ENCODE peak calls at places on chromosomes 11 and 22, in four cellular contexts. One of them, this sample, is unnamed.

GRCh38 chr11:86395061-86395551 is 20.4 kb downstream of the CCDC81 start:
- DNase-seq in HCT116: no peak
- DNase-seq in PC-9: no peak
- DNase-seq in fibroblast of mammary gland: peak
- DNase-seq in this sample: peak

GRCh38 chr11:30653606-30654005 is 67.5 kb upstream of the MPPED2 start:
- DNase-seq in fibroblast of mammary gland: no peak
- DNase-seq in HCT116: no peak
- DNase-seq in PC-9: no peak
- DNase-seq in this sample: no peak

GRCh38 chr11:47393163-47394049 is 15.0 kb upstream of the SLC39A13 start:
- DNase-seq in HCT116: no peak
- DNase-seq in PC-9: no peak
- DNase-seq in fibroblast of mammary gland: peak
- DNase-seq in this sample: no peak

GRCh38 chr11:47057374-47057773 is 119.3 kb downstream of the ARFGAP2 start:
- DNase-seq in HCT116: no peak
- DNase-seq in PC-9: no peak
- DNase-seq in fibroblast of mammary gland: no peak
- DNase-seq in this sample: no peak

GRCh38 chr11:42770444-42771065 is 541.2 kb upstream of the API5 start:
- DNase-seq in PC-9: no peak
- DNase-seq in fibroblast of mammary gland: peak
- DNase-seq in HCT116: no peak
- DNase-seq in this sample: no peak

GRCh38 chr11:69230856-69231425 is 63.0 kb upstream of the MYEOV start:
- DNase-seq in HCT116: no peak
- DNase-seq in fibroblast of mammary gland: no peak
- DNase-seq in PC-9: no peak
- DNase-seq in this sample: no peak

GRCh38 chr11:120336641-120337132 is 474 bp downstream of the ARHGEF12 start:
- DNase-seq in fibroblast of mammary gland: peak
- DNase-seq in PC-9: no peak
- DNase-seq in HCT116: no peak
- DNase-seq in this sample: no peak

GRCh38 chr11:19920982-19921381 is 208.3 kb downstream of the NAV2 start:
- DNase-seq in HCT116: no peak
- DNase-seq in PC-9: no peak
- DNase-seq in fibroblast of mammary gland: no peak
- DNase-seq in this sample: no peak

GRCh38 chr11:66495401-66495844 is 15.0 kb upstream of the BBS1 start:
- DNase-seq in PC-9: no peak
- DNase-seq in HCT116: no peak
- DNase-seq in fibroblast of mammary gland: no peak
- DNase-seq in this sample: no peak

GRCh38 chr11:66494458-66494857 is 14.2 kb downstream of the DPP3 start:
- DNase-seq in PC-9: no peak
- DNase-seq in HCT116: no peak
- DNase-seq in fibroblast of mammary gland: no peak
- DNase-seq in this sample: no peak

GRCh38 chr11:66497206-66497605 is 13.2 kb upstream of the BBS1 start:
- DNase-seq in HCT116: no peak
- DNase-seq in fibroblast of mammary gland: no peak
- DNase-seq in PC-9: no peak
- DNase-seq in this sample: no peak

GRCh38 chr11:66493124-66493523 is 12.9 kb downstream of the DPP3 start:
- DNase-seq in HCT116: no peak
- DNase-seq in PC-9: no peak
- DNase-seq in fibroblast of mammary gland: no peak
- DNase-seq in this sample: no peak

GRCh38 chr11:66494935-66495334 is 14.7 kb downstream of the DPP3 start:
- DNase-seq in PC-9: no peak
- DNase-seq in HCT116: no peak
- DNase-seq in fibroblast of mammary gland: no peak
- DNase-seq in this sample: no peak
- TF ChIP-seq CTCF in PC-9: no peak
- TF ChIP-seq CTCF in HCT116: no peak
- TF ChIP-seq CTCF in fibroblast of mammary gland: no peak
- TF ChIP-seq CTCF in this sample: no peak

GRCh38 chr11:104531894-104532293 is 366.4 kb downstream of the CASP12 start:
- DNase-seq in fibroblast of mammary gland: no peak
- DNase-seq in HCT116: no peak
- DNase-seq in PC-9: no peak
- DNase-seq in this sample: no peak

GRCh38 chr11:104529213-104529612 is 365.3 kb upstream of the PDGFD start:
- DNase-seq in HCT116: no peak
- DNase-seq in fibroblast of mammary gland: peak
- DNase-seq in PC-9: no peak
- DNase-seq in this sample: no peak

GRCh38 chr11:104529916-104530315 is 366.0 kb upstream of the PDGFD start:
- DNase-seq in fibroblast of mammary gland: peak
- DNase-seq in HCT116: no peak
- DNase-seq in PC-9: no peak
- DNase-seq in this sample: no peak

GRCh38 chr11:104534268-104534667 is 364.0 kb downstream of the CASP12 start:
- DNase-seq in HCT116: no peak
- DNase-seq in PC-9: no peak
- DNase-seq in fibroblast of mammary gland: peak
- DNase-seq in this sample: no peak

DNA sequence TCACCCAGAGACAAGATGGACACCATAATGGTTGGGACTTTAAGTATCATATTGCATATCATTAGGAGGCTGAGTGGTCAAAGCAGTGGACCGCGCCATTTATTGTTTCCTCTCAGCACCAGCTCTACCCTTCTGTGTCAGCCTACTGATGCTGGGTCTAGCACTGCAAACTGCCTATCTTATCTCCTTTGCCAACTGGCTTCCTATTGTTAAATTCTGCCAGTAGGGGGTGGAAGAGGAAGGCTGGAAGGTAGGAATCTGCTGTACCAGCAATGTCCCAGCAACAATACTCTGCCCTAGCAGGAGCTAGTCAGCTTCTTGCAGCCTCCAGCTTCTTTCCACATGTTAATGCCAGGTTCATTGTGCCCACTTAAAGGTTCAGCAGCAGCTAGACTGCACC is 367.1 kb upstream of the PDGFD start:
- DNase-seq in fibroblast of mammary gland: peak
- DNase-seq in PC-9: no peak
- DNase-seq in HCT116: no peak
- DNase-seq in this sample: no peak
- TF ChIP-seq CTCF in fibroblast of mammary gland: peak
- TF ChIP-seq CTCF in PC-9: no peak
- TF ChIP-seq CTCF in HCT116: no peak
- TF ChIP-seq CTCF in this sample: peak

GRCh38 chr11:16816358-16817270 is 78.2 kb downstream of the C11orf58 start:
- DNase-seq in HCT116: no peak
- DNase-seq in PC-9: no peak
- DNase-seq in fibroblast of mammary gland: no peak
- DNase-seq in this sample: no peak

GRCh38 chr11:16820324-16821092 is 82.1 kb downstream of the C11orf58 start:
- DNase-seq in HCT116: peak
- DNase-seq in fibroblast of mammary gland: peak
- DNase-seq in PC-9: peak
- DNase-seq in this sample: peak

GRCh38 chr11:16817321-16817720 is 78.9 kb downstream of the C11orf58 start:
- DNase-seq in fibroblast of mammary gland: no peak
- DNase-seq in PC-9: no peak
- DNase-seq in HCT116: no peak
- DNase-seq in this sample: no peak

GRCh38 chr11:16815047-16815767 is 76.8 kb downstream of the C11orf58 start:
- DNase-seq in fibroblast of mammary gland: peak
- DNase-seq in PC-9: no peak
- DNase-seq in HCT116: no peak
- DNase-seq in this sample: no peak

DNA sequence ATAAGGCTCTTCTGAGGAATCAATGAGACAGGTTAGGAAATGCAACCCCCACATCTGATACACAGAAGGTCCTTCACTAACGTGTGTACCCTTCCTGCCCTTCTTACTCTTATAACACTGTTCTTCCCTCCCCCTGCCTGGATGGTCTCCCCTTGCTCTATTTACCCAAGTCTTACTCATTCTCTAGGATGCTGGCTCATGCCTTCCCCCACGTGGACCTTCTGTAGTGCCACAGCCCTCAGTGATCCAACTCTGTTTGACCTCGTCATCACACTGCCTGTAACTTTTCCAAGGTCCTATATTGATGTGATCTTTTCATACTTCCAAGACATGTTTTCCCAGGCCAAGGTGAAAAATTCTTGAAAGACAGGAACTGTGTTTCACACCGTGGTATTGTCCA is 79.8 kb downstream of the C11orf58 start:
- DNase-seq in HCT116: no peak
- DNase-seq in PC-9: no peak
- DNase-seq in fibroblast of mammary gland: peak
- DNase-seq in this sample: no peak
- TF ChIP-seq CTCF in HCT116: no peak
- TF ChIP-seq CTCF in PC-9: no peak
- TF ChIP-seq CTCF in fibroblast of mammary gland: no peak
- TF ChIP-seq CTCF in this sample: no peak

GRCh38 chr11:14306481-14306880 is 52.5 kb downstream of the RRAS2 start:
- DNase-seq in HCT116: no peak
- DNase-seq in PC-9: no peak
- DNase-seq in fibroblast of mammary gland: no peak
- DNase-seq in this sample: no peak
- TF ChIP-seq CTCF in HCT116: no peak
- TF ChIP-seq CTCF in PC-9: no peak
- TF ChIP-seq CTCF in fibroblast of mammary gland: peak
- TF ChIP-seq CTCF in this sample: no peak

GRCh38 chr22:47169801-47170140 is 407.3 kb downstream of the TBC1D22A start:
- DNase-seq in fibroblast of mammary gland: no peak
- DNase-seq in HCT116: no peak
- DNase-seq in PC-9: no peak
- DNase-seq in this sample: no peak

GRCh38 chr22:47168441-47168840 is 406.0 kb downstream of the TBC1D22A start:
- DNase-seq in fibroblast of mammary gland: no peak
- DNase-seq in PC-9: no peak
- DNase-seq in HCT116: no peak
- DNase-seq in this sample: no peak

GRCh38 chr22:47171441-47172221 is 409.2 kb downstream of the TBC1D22A start:
- DNase-seq in PC-9: no peak
- DNase-seq in fibroblast of mammary gland: no peak
- DNase-seq in HCT116: no peak
- DNase-seq in this sample: no peak

GRCh38 chr22:47167056-47167455 is 404.6 kb downstream of the TBC1D22A start:
- DNase-seq in fibroblast of mammary gland: no peak
- DNase-seq in HCT116: no peak
- DNase-seq in PC-9: no peak
- DNase-seq in this sample: no peak

GRCh38 chr22:47168900-47169800 is 406.7 kb downstream of the TBC1D22A start:
- DNase-seq in HCT116: no peak
- DNase-seq in fibroblast of mammary gland: peak
- DNase-seq in PC-9: no peak
- DNase-seq in this sample: no peak
- TF ChIP-seq CTCF in HCT116: no peak
- TF ChIP-seq CTCF in fibroblast of mammary gland: no peak
- TF ChIP-seq CTCF in PC-9: no peak
- TF ChIP-seq CTCF in this sample: peak

GRCh38 chr22:44773082-44773481 is 20.7 kb downstream of the ARHGAP8 start:
- DNase-seq in HCT116: no peak
- DNase-seq in PC-9: no peak
- DNase-seq in fibroblast of mammary gland: no peak
- DNase-seq in this sample: no peak

GRCh38 chr22:44777364-44777756 is 25.0 kb downstream of the ARHGAP8 start:
- DNase-seq in PC-9: no peak
- DNase-seq in fibroblast of mammary gland: no peak
- DNase-seq in HCT116: no peak
- DNase-seq in this sample: no peak

GRCh38 chr22:44776535-44777363 is 24.4 kb downstream of the ARHGAP8 start:
- DNase-seq in PC-9: no peak
- DNase-seq in fibroblast of mammary gland: no peak
- DNase-seq in HCT116: no peak
- DNase-seq in this sample: no peak

GRCh38 chr22:44780876-44781275 is 28.5 kb downstream of the ARHGAP8 start:
- DNase-seq in fibroblast of mammary gland: no peak
- DNase-seq in HCT116: no peak
- DNase-seq in PC-9: no peak
- DNase-seq in this sample: no peak

GRCh38 chr22:44775862-44776261 is 23.5 kb downstream of the ARHGAP8 start:
- DNase-seq in HCT116: no peak
- DNase-seq in PC-9: no peak
- DNase-seq in fibroblast of mammary gland: no peak
- DNase-seq in this sample: no peak
- TF ChIP-seq CTCF in HCT116: no peak
- TF ChIP-seq CTCF in PC-9: no peak
- TF ChIP-seq CTCF in fibroblast of mammary gland: no peak
- TF ChIP-seq CTCF in this sample: no peak

GRCh38 chr22:30282616-30283046 is 6.7 kb downstream of the CASTOR1 start:
- DNase-seq in PC-9: no peak
- DNase-seq in fibroblast of mammary gland: no peak
- DNase-seq in HCT116: no peak
- DNase-seq in this sample: no peak
- TF ChIP-seq CTCF in PC-9: no peak
- TF ChIP-seq CTCF in fibroblast of mammary gland: no peak
- TF ChIP-seq CTCF in HCT116: no peak
- TF ChIP-seq CTCF in this sample: no peak

DNA sequence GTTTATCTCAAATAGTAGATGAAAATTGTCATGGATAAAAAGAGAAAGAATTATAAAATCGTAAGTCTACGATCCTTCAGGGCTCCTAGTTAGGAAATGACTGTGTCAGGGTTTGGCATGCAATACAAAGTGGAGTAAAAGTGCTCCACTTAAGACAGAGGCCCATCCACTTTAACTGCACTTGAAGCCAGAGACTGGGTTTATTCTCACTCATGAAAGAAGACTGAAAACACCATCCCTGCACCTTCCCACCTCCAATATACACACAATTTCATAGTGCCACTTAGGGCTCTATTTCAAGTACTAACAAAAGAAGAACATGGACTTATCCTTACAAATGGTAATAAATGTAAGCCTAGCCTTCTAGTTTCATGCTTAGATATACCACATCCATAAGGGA is 70.7 kb downstream of the ANO5 start:
- DNase-seq in fibroblast of mammary gland: no peak
- DNase-seq in HCT116: no peak
- DNase-seq in PC-9: no peak
- DNase-seq in this sample: no peak
- TF ChIP-seq CTCF in fibroblast of mammary gland: no peak
- TF ChIP-seq CTCF in HCT116: no peak
- TF ChIP-seq CTCF in PC-9: no peak
- TF ChIP-seq CTCF in this sample: no peak

DNA sequence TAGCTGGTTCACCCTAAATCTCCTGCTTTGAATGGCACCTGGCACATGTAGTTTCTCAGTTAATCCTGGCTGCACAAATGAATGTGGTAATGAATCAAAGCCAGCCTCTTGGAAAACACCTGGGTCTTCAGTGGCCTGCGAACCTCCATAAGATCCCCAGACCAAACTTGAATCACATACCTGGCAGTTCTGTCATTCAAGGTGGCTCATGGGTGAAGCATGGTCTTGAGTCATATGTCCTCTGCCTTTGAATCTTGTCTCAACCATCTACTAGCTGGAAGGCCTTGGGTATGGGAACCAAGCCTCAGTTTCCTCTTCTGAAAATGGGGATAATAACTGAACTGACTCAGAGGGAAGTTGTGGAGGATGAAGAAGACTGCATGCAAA is 549.4 kb downstream of the MIAT start:
- DNase-seq in PC-9: no peak
- DNase-seq in HCT116: no peak
- DNase-seq in fibroblast of mammary gland: no peak
- DNase-seq in this sample: no peak
- TF ChIP-seq CTCF in PC-9: no peak
- TF ChIP-seq CTCF in HCT116: no peak
- TF ChIP-seq CTCF in fibroblast of mammary gland: no peak
- TF ChIP-seq CTCF in this sample: no peak

This sample was measured in AG09319.